ENCODE peak calls at places on chromosomes 6 and 20, in nine cellular contexts. G, S, L, Z, W, P, V, X and E are unnamed samples.

GRCh38 chr20:34676642-34677373 is at the start of gene PIGU:
- DNase-seq in G (peak; percentile 95), S (peak; percentile 90), L (peak; percentile 94), Z (peak; percentile 66), W (peak; percentile 90), P (peak; percentile 95), V (peak; percentile 87), X (peak; percentile 97), E (peak; percentile 87)

GRCh38 chr20:19349879-19350278 is 137.4 kb downstream of the SLC24A3 start:
- DNase-seq in G (no peak), S (no peak), L (no peak), Z (no peak), W (no peak), P (no peak), V (no peak), X (no peak), E (no peak)

GRCh38 chr6:116100419-116101297 is at the start of gene NT5DC1:
- DNase-seq in G (peak; percentile 71), S (peak; percentile 59), L (peak; percentile 92), Z (no peak), W (peak; percentile 70), P (peak; percentile 78), V (peak; percentile 29), X (peak; percentile 80), E (peak; percentile 49)

GRCh38 chr6:131366223-131366622 is 206.8 kb upstream of the ARG1 start:
- DNase-seq in G (no peak), S (no peak), L (no peak), Z (no peak), W (no peak), P (no peak), V (no peak), X (no peak), E (no peak)

GRCh38 chr6:165184192-165184979 is 125.0 kb downstream of the C6orf118 start:
- DNase-seq in G (peak; percentile 66), S (peak; percentile 31), L (no peak), Z (no peak), W (no peak), P (no peak), V (no peak), X (no peak), E (no peak)

GRCh38 chr20:53399592-53400335 is 193.9 kb downstream of the ZNF217 start:
- DNase-seq in G (no peak), S (no peak), L (no peak), Z (no peak), W (no peak), P (no peak), V (no peak), X (no peak), E (no peak)

GRCh38 chr6:158784505-158784904 is 34.7 kb downstream of the EZR start:
- DNase-seq in G (peak; percentile 48), S (peak; percentile 36), L (peak; percentile 45), Z (no peak), W (no peak), P (peak; percentile 24), V (no peak), X (peak; percentile 8), E (no peak)

GRCh38 chr6:130965657-130966056 is 97.4 kb downstream of the EPB41L2 start:
- DNase-seq in G (peak; percentile 85), S (peak; percentile 98), L (peak; percentile 42), Z (peak; percentile 45), W (no peak), P (no peak), V (no peak), X (no peak), E (no peak)

GRCh38 chr20:16514145-16514544 is 59.1 kb downstream of the KIF16B start:
- DNase-seq in G (no peak), S (no peak), L (no peak), Z (no peak), W (no peak), P (no peak), V (no peak), X (no peak), E (no peak)

GRCh38 chr6:146041282-146041681 is 12.4 kb downstream of the GRM1 start:
- DNase-seq in G (peak; percentile 56), S (peak; percentile 8), L (no peak), Z (no peak), W (peak; percentile 63), P (no peak), V (no peak), X (peak; percentile 40), E (no peak)

GRCh38 chr6:7086488-7086887 is 21.3 kb upstream of the RREB1 start:
- DNase-seq in G (peak; percentile 26), S (peak; percentile 48), L (no peak), Z (no peak), W (no peak), P (no peak), V (no peak), X (peak; percentile 57), E (no peak)

GRCh38 chr6:143110996-143111395 is 50.3 kb downstream of the AIG1 start:
- DNase-seq in G (no peak), S (peak; percentile 68), L (peak; percentile 7), Z (no peak), W (no peak), P (no peak), V (no peak), X (no peak), E (no peak)

GRCh38 chr6:129667621-129668020 is 42.4 kb downstream of the ARHGAP18 start:
- DNase-seq in G (peak; percentile 93), S (peak; percentile 67), L (no peak), Z (no peak), W (no peak), P (no peak), V (no peak), X (peak; percentile 92), E (no peak)

GRCh38 chr6:134636221-134636830 is 313.6 kb downstream of the ALDH8A1 start:
- DNase-seq in G (no peak), S (no peak), L (no peak), Z (no peak), W (no peak), P (no peak), V (no peak), X (no peak), E (no peak)

GRCh38 chr6:48048460-48049146 is 62.4 kb downstream of the PTCHD4 start:
- DNase-seq in G (no peak), S (no peak), L (no peak), Z (no peak), W (no peak), P (no peak), V (no peak), X (no peak), E (no peak)

GRCh38 chr6:142913511-142914047 is 31.4 kb downstream of the HIVEP2 start:
- DNase-seq in G (no peak), S (no peak), L (no peak), Z (no peak), W (no peak), P (no peak), V (no peak), X (no peak), E (no peak)

GRCh38 chr6:126300735-126301134 is 39.2 kb upstream of the CENPW start:
- DNase-seq in G (no peak), S (no peak), L (no peak), Z (no peak), W (no peak), P (no peak), V (no peak), X (no peak), E (no peak)

GRCh38 chr6:830667-831327 is 137.9 kb upstream of the EXOC2 start:
- DNase-seq in G (no peak), S (no peak), L (no peak), Z (no peak), W (no peak), P (no peak), V (peak; percentile 25), X (no peak), E (peak; percentile 84)

GRCh38 chr20:57560554-57561355 is at the start of gene PCK1:
- DNase-seq in G (peak; percentile 6), S (no peak), L (no peak), Z (no peak), W (no peak), P (peak; percentile 66), V (no peak), X (no peak), E (no peak)

GRCh38 chr6:130018830-130019795 is 732 bp downstream of the L3MBTL3 start:
- DNase-seq in G (peak; percentile 38), S (peak; percentile 45), L (peak; percentile 47), Z (no peak), W (no peak), P (no peak), V (no peak), X (peak; percentile 42), E (no peak)

GRCh38 chr20:22127587-22127986 is 422.1 kb downstream of the PAX1 start:
- DNase-seq in G (no peak), S (no peak), L (no peak), Z (no peak), W (no peak), P (no peak), V (no peak), X (no peak), E (no peak)